ENCODE peak calls at places on chromosomes 4 and X, in five cellular contexts. Y is HS-27A; O is central memory CD4-positive, alpha-beta T cell; Q is frontal cortex; N is stimulated activated CD4-positive, alpha-beta T cell treated with anti-CD3 and anti-CD28 coated beads, TNF-alpha, amount 100 ng/mL, for 48 hours. A is an unnamed sample.

GRCh38 chrX:47482065-47482511 is 934 bp downstream of the ZNF41 start:
- DNase-seq in N (no peak), Q (no peak), O (no peak), Y (no peak), A (no peak)

GRCh38 chr4:81032174-81032551 is 1.7 kb downstream of the BMP3 start:
- DNase-seq in Q (no peak), N (no peak), O (no peak), Y (no peak), A (no peak)

GRCh38 chr4:87679449-87680169 is 29.5 kb downstream of the DMP1 start:
- DNase-seq in N (peak), O (peak), Q (peak), Y (peak), A (peak)

GRCh38 chr4:156677136-156677535 is 294.5 kb downstream of the PDGFC start:
- DNase-seq in Y (no peak), N (no peak), Q (no peak), O (no peak), A (peak)

GRCh38 chr4:47836655-47837581 is 949 bp downstream of the CORIN start:
- DNase-seq in N (peak), Y (peak), O (peak), Q (peak), A (peak)

GRCh38 chr4:176953021-176953420 is 160.3 kb upstream of the VEGFC start:
- DNase-seq in O (no peak), Q (no peak), N (no peak), Y (no peak), A (no peak)

GRCh38 chr4:80233390-80233789 is 33.1 kb upstream of the FGF5 start:
- DNase-seq in Y (no peak), Q (no peak), O (no peak), N (no peak), A (no peak)

GRCh38 chr4:146095091-146095690 is 80.3 kb upstream of the LSM6 start:
- DNase-seq in Y (peak), O (no peak), N (peak), Q (peak), A (peak)

GRCh38 chrX:39196192-39197102 is 395.2 kb downstream of the MID1IP1 start:
- DNase-seq in Q (no peak), Y (peak), N (no peak), O (peak), A (peak)

GRCh38 chr4:98496446-98496845 is 162.0 kb downstream of the TSPAN5 start:
- DNase-seq in Y (no peak), N (no peak), O (no peak), Q (no peak), A (no peak)

A was measured in MCF 10A.